ENCODE peak calls at places on chromosomes 11 and 22, in nine cellular contexts. T, F, Z, G, Q, S, R, X and L are unnamed samples.

GRCh38 chr11:21893468-21893867 is 299.4 kb upstream of the ANO5 start:
- DNase-seq in T (no peak), F (no peak), Z (no peak), G (no peak), Q (no peak), S (no peak), R (no peak), X (no peak), L (no peak)

GRCh38 chr11:36147491-36147890 is 141.7 kb downstream of the COMMD9 start:
- DNase-seq in T (no peak), F (no peak), Z (no peak), G (no peak), Q (no peak), S (no peak), R (no peak), X (no peak), L (no peak)

GRCh38 chr11:46339816-46340215 is 7.4 kb upstream of the DGKZ start:
- DNase-seq in T (no peak), F (no peak), Z (no peak), G (no peak), Q (no peak), S (no peak), R (peak; percentile 71), X (no peak), L (no peak)

GRCh38 chr11:128904872-128905344 is 13.8 kb downstream of the KCNJ5 start:
- DNase-seq in T (no peak), F (no peak), Z (peak; percentile 41), G (no peak), Q (peak; percentile 35), S (peak; percentile 80), R (peak; percentile 81), X (peak; percentile 95), L (no peak)

GRCh38 chr11:396948-397548 is 3.0 kb downstream of the PKP3 start:
- DNase-seq in T (peak; percentile 67), F (peak; percentile 66), Z (no peak), G (no peak), Q (no peak), S (peak; percentile 79), R (no peak), X (peak; percentile 50), L (peak; percentile 60)

GRCh38 chr11:9219572-9219971 is 45.6 kb downstream of the DENND5A start:
- DNase-seq in T (peak; percentile 33), F (no peak), Z (no peak), G (no peak), Q (no peak), S (peak; percentile 70), R (peak; percentile 8), X (no peak), L (no peak)

GRCh38 chr22:47563406-47564157 is 801.1 kb downstream of the TBC1D22A start:
- DNase-seq in T (no peak), F (no peak), Z (no peak), G (no peak), Q (no peak), S (no peak), R (no peak), X (no peak), L (no peak)

GRCh38 chr11:69208190-69209037 is 52.7 kb downstream of the SMIM38 start:
- DNase-seq in T (no peak), F (no peak), Z (no peak), G (no peak), Q (no peak), S (no peak), R (peak; percentile 30), X (no peak), L (no peak)

GRCh38 chr22:50293441-50294318 is 13.8 kb downstream of the PLXNB2 start:
- DNase-seq in T (no peak), F (peak; percentile 54), Z (no peak), G (no peak), Q (peak; percentile 88), S (peak; percentile 78), R (peak; percentile 95), X (no peak), L (no peak)

GRCh38 chr11:26228778-26229177 is 103.2 kb upstream of the ANO3 start:
- DNase-seq in T (no peak), F (no peak), Z (no peak), G (no peak), Q (no peak), S (no peak), R (no peak), X (no peak), L (no peak)

GRCh38 chr11:108866781-108867180 is 201.9 kb downstream of the DDX10 start:
- DNase-seq in T (no peak), F (no peak), Z (no peak), G (no peak), Q (no peak), S (no peak), R (no peak), X (no peak), L (no peak)